ENCODE peak calls at places on chromosomes 13 and 19, in six cellular contexts. One of them, this sample, is unnamed.

GRCh38 chr19:5645409-5645808 is 22.5 kb downstream of the SAFB start:
- DNase-seq in memory B cell: no peak
- DNase-seq in IMR-90: no peak
- DNase-seq in C1 segment of cervical spinal cord: no peak
- DNase-seq in K562: no peak
- DNase-seq in mucosa of gallbladder: no peak
- DNase-seq in this sample: no peak

GRCh38 chr13:43686557-43686956 is 100.2 kb downstream of the ENOX1 start:
- DNase-seq in memory B cell: no peak
- DNase-seq in IMR-90: peak
- DNase-seq in C1 segment of cervical spinal cord: no peak
- DNase-seq in K562: no peak
- DNase-seq in mucosa of gallbladder: peak
- DNase-seq in this sample: no peak

GRCh38 chr19:48090281-48090802 is 20.3 kb downstream of the PLA2G4C start:
- DNase-seq in memory B cell: no peak
- DNase-seq in IMR-90: no peak
- DNase-seq in C1 segment of cervical spinal cord: no peak
- DNase-seq in K562: no peak
- DNase-seq in mucosa of gallbladder: no peak
- DNase-seq in this sample: no peak

GRCh38 chr19:51887522-51888498 is at the start of gene ZNF577:
- DNase-seq in memory B cell: peak
- DNase-seq in IMR-90: peak
- DNase-seq in C1 segment of cervical spinal cord: peak
- DNase-seq in K562: no peak
- DNase-seq in mucosa of gallbladder: peak
- DNase-seq in this sample: no peak

GRCh38 chr13:72304121-72304745 is 423.2 kb downstream of the MZT1 start:
- DNase-seq in memory B cell: no peak
- DNase-seq in IMR-90: no peak
- DNase-seq in C1 segment of cervical spinal cord: no peak
- DNase-seq in K562: no peak
- DNase-seq in mucosa of gallbladder: no peak
- DNase-seq in this sample: no peak

GRCh38 chr13:105603283-105603682 is 932.2 kb downstream of the EFNB2 start:
- DNase-seq in memory B cell: no peak
- DNase-seq in IMR-90: no peak
- DNase-seq in C1 segment of cervical spinal cord: no peak
- DNase-seq in K562: no peak
- DNase-seq in mucosa of gallbladder: no peak
- DNase-seq in this sample: no peak

GRCh38 chr19:58346961-58347929 is 6.0 kb downstream of the A1BG start:
- DNase-seq in memory B cell: peak
- DNase-seq in IMR-90: peak
- DNase-seq in C1 segment of cervical spinal cord: peak
- DNase-seq in K562: peak
- DNase-seq in mucosa of gallbladder: peak
- DNase-seq in this sample: peak

GRCh38 chr19:17339088-17339741 is 1.9 kb downstream of the GTPBP3 start:
- DNase-seq in memory B cell: no peak
- DNase-seq in IMR-90: no peak
- DNase-seq in C1 segment of cervical spinal cord: no peak
- DNase-seq in K562: peak
- DNase-seq in mucosa of gallbladder: no peak
- DNase-seq in this sample: no peak

GRCh38 chr19:56155124-56155687 is 14.1 kb downstream of the ZNF444 start:
- DNase-seq in memory B cell: no peak
- DNase-seq in IMR-90: no peak
- DNase-seq in C1 segment of cervical spinal cord: no peak
- DNase-seq in K562: peak
- DNase-seq in mucosa of gallbladder: no peak
- DNase-seq in this sample: no peak

GRCh38 chr13:43364210-43365041 is 341.0 kb downstream of the DNAJC15 start:
- DNase-seq in memory B cell: no peak
- DNase-seq in IMR-90: peak
- DNase-seq in C1 segment of cervical spinal cord: peak
- DNase-seq in K562: no peak
- DNase-seq in mucosa of gallbladder: no peak
- DNase-seq in this sample: no peak

This sample was measured in OCI-M1.